ENCODE peak calls at places on chromosomes 3 and 15, in four cellular contexts. K, G, Q and C are unnamed samples.
A peak's percentile ranks its signal among the peaks of the same experiment; 100 is the strongest.

GRCh38 chr15:46848704-46849103 is 868.6 kb upstream of the SEMA6D start:
- DNase-seq in K (no peak), G (no peak), Q (no peak), C (no peak)

GRCh38 chr15:42890161-42890913 is 30.2 kb downstream of the TTBK2 start:
- DNase-seq in G (no peak), Q (peak; percentile 94), K (peak; percentile 88), C (no peak)

GRCh38 chr3:75906555-75907112 is 121.3 kb upstream of the ZNF717 start:
- DNase-seq in K (no peak), G (peak; percentile 55), Q (no peak), C (no peak)

GRCh38 chr15:43911235-43911661 is 84.4 kb downstream of the WDR76 start:
- DNase-seq in G (no peak), Q (peak; percentile 99), K (peak; percentile 98), C (no peak)

GRCh38 chr15:63358296-63359029 is 23.2 kb downstream of the CA12 start:
- DNase-seq in G (no peak), Q (no peak), K (no peak), C (no peak)

GRCh38 chr3:168878655-168879054 is 782.9 kb upstream of the GOLIM4 start:
- DNase-seq in G (no peak), K (peak; percentile 42), Q (peak; percentile 65), C (no peak)

GRCh38 chr3:48042071-48042760 is 26.0 kb upstream of the MAP4 start:
- DNase-seq in K (no peak), Q (no peak), G (no peak), C (no peak)

GRCh38 chr3:111936191-111936841 is 42.5 kb upstream of the ABHD10 start:
- DNase-seq in K (peak; percentile 66), Q (peak; percentile 73), G (no peak), C (no peak)

GRCh38 chr15:57640935-57641682 is 49.4 kb downstream of the MYZAP start:
- DNase-seq in K (peak; percentile 46), G (no peak), Q (peak; percentile 32), C (no peak)

GRCh38 chr3:51967384-51968174 is at the start of gene PCBP4:
- DNase-seq in Q (no peak), G (peak; percentile 63), K (peak; percentile 42), C (peak; percentile 75)

GRCh38 chr3:62451211-62451892 is 78.0 kb upstream of the FEZF2 start:
- DNase-seq in Q (no peak), G (no peak), K (no peak), C (no peak)

GRCh38 chr15:78109156-78109555 is 16.8 kb downstream of the SH2D7 start:
- DNase-seq in G (no peak), K (no peak), Q (no peak), C (no peak)

GRCh38 chr3:168152149-168152548 is 56.4 kb upstream of the GOLIM4 start:
- DNase-seq in K (no peak), Q (no peak), G (no peak), C (no peak)

GRCh38 chr3:111768571-111769100 is 90.4 kb upstream of the PHLDB2 start:
- DNase-seq in G (no peak), Q (peak; percentile 99), K (peak; percentile 98), C (no peak)

GRCh38 chr3:133855772-133856171 is 39.9 kb downstream of the RAB6B start:
- DNase-seq in Q (peak; percentile 10), K (peak; percentile 8), G (no peak), C (no peak)

GRCh38 chr3:10873415-10873814 is 57.4 kb downstream of the SLC6A11 start:
- DNase-seq in G (no peak), Q (no peak), K (no peak), C (no peak)

GRCh38 chr3:115698851-115699535 is 75.7 kb downstream of the GAP43 start:
- DNase-seq in Q (no peak), K (peak; percentile 20), G (no peak), C (no peak)

GRCh38 chr15:82533801-82534200 is 6.5 kb downstream of the RPS17 start:
- DNase-seq in K (no peak), G (no peak), Q (no peak), C (peak; percentile 2)

GRCh38 chr15:60589728-60590127 is 110.8 kb upstream of the ICE2 start:
- DNase-seq in G (no peak), Q (no peak), K (no peak), C (no peak)

GRCh38 chr3:191300422-191300821 is 28.8 kb upstream of the CCDC50 start:
- DNase-seq in K (no peak), Q (no peak), G (no peak), C (no peak)

GRCh38 chr15:80803580-80804525 is 24.7 kb downstream of the CEMIP start:
- DNase-seq in Q (no peak), K (no peak), G (no peak), C (no peak)

GRCh38 chr3:139264375-139264774 is 79.4 kb upstream of the MRPS22 start:
- DNase-seq in K (no peak), Q (no peak), G (no peak), C (no peak)

GRCh38 chr3:125186261-125186770 is 26.2 kb downstream of the SLC12A8 start:
- DNase-seq in Q (peak; percentile 54), G (no peak), K (peak; percentile 57), C (no peak)

GRCh38 chr3:107117156-107117555 is 260.1 kb upstream of the CCDC54 start:
- DNase-seq in G (no peak), K (no peak), Q (no peak), C (no peak)

GRCh38 chr3:188270423-188270972 is 116.5 kb downstream of the LPP start:
- DNase-seq in Q (peak; percentile 96), K (peak; percentile 95), G (no peak), C (no peak)

GRCh38 chr3:152444029-152444641 is 175.4 kb downstream of the MBNL1 start:
- DNase-seq in K (peak; percentile 85), Q (peak; percentile 83), G (no peak), C (no peak)

GRCh38 chr3:186724911-186725310 is 7.8 kb downstream of the KNG1 start:
- DNase-seq in G (no peak), Q (no peak), K (no peak), C (no peak)

GRCh38 chr15:37104413-37105392 is 4.4 kb upstream of the MEIS2 start:
- DNase-seq in G (no peak), K (peak; percentile 57), Q (peak; percentile 55), C (no peak)

GRCh38 chr15:37105795-37106333 is 5.5 kb upstream of the MEIS2 start:
- DNase-seq in G (no peak), K (peak; percentile 18), Q (peak; percentile 52), C (no peak)

GRCh38 chr15:37107071-37107753 is 6.9 kb upstream of the MEIS2 start:
- DNase-seq in G (no peak), K (peak; percentile 69), Q (peak; percentile 73), C (peak; percentile 27)

GRCh38 chr15:37107754-37108724 is 7.7 kb upstream of the MEIS2 start:
- DNase-seq in K (no peak), Q (peak; percentile 64), G (no peak), C (no peak)

DNA sequence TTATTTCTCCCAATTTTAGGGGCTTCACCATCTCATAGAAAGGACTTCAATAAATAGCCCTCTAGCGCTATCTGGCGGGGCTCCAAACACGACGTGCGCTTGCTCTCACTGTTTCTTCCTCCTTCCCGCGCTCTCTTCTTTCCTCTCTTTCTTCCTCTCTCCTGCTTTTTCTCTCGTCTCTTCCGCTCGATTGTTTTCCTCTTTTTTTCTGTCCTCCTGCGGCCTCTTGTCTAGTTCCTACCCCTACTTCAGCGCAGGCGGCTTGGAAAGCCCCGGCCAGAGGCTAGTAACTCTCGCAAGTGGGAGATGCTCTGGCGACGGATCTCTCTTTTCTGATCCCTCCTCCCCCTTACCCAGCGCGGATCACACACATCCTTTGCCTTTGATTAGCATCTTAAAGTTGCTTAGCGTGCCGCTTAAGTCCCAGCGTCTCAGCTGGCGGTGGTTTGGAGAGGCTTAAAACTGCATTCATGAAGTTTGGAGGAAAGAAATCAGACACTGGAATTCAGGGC is 6.2 kb upstream of the MEIS2 start:
- DNase-seq in Q (peak; percentile 71), K (peak; percentile 75), G (no peak), C (no peak)
- TF ChIP-seq CTCF in Q (no peak), K (no peak), G (peak; percentile 71), C (no peak)

DNA sequence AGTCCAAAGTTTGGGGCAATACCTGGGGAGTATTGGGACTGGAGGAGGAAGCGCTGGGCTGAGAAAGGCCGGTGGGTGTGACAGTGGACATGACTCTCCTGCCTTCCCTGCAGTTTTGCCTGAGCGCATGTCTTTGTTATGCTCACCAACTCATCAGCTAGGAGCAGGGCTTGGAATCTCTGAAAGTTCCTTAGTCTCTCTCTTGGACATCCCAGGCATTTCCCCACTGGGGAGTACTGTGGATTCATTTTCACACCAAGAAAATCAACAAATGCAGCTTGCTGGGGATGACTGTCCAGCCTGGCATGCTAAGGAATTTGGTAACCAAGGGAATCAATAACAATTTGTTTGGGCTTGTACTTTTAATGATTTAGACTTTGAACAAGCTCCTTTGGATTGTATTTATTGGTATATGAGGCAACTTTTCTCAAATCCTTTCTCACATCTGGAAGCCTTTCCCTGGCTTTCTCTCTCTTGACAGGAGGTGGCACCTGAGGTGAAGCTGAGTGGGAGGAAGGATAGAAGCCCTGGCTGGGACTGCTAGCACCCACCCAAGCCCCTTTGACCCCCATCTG is 48.5 kb upstream of the CHST2 start:
- DNase-seq in G (no peak), K (peak; percentile 76), Q (peak; percentile 57), C (no peak)
- TF ChIP-seq CTCF in G (no peak), K (no peak), Q (no peak), C (no peak)

DNA sequence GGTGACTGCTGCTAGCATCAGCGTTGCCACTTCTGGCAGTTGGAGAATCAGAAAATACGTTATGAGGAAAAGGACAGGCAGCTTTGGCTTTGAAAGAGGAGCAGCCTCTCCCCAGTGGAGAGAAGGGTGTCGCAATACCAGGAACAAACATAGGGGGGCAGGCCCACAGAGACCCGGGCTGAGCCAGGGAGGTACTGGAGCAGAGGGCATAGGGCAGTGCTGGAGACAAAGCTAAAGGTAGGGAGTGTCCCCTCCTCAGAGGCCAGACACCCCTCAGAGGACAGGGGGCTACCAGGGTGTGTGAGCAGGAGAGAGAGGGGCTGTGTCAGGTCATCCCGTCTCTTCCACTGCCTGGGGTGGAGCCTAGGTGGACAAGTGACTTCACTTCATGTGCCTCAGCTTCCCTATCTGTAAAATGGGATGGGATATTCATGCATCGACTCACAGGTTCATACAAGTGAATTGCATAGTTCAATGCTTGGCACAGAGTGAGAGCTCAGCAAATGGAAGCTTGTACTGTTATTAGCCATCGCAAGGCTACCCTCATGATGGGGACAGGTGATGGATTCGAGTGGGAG is 49.7 kb upstream of the LIMD1 start:
- DNase-seq in G (no peak), K (no peak), Q (no peak), C (no peak)
- TF ChIP-seq CTCF in G (no peak), K (peak; percentile 20), Q (peak; percentile 12), C (no peak)

DNA sequence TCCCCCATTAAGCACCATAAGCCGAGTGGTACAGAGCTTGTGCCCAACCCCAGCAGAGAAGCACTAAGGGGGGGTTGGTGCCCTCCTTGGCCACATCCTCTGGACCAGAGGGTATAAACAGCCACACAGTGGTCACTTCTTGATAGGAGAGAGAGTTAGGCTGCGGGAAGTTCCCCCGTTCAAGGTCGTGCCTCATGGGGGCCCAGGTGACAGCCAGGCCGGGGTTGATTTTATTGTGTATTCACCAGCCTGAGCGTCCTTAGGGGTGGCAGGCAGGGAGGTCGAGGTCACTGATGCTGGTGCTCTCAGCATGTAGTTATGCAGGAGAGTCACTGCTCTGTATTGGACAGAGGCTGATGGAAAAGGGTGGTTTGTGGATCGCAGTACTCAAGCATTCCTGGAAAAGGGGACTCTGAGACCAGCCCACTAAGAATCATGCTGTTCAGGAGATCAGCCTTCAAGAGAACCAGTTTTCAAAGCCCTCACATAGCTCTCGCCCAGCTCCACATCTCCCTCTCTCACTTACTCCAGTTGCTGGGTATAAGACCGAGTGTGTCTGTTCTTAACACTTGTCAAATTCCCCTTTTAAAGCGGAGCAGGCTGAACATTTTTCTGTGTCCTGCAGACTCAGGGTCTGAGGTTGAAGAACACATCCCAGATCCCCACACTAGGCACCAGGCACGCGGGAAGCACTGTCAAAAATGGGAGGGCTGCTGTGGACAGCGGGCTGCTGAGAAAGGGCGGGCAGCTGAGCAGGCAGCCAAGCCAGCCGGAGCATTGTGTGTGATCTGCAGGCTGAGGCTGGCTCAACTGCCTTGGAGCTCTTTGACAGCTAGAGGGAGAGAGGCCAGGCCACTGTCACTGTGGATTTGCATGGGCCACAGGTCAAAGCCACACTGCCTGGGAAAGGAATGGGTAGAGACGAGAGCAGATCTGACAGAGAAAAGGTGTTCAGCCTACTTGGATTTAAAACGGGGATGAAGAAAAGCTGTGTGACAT is 279.3 kb upstream of the LRRFIP2 start:
- DNase-seq in Q (no peak), K (peak; percentile 31), G (no peak), C (peak; percentile 70)
- TF ChIP-seq CTCF in Q (peak; percentile 18), K (no peak), G (peak; percentile 38), C (peak; percentile 10)